ENCODE peak calls at places on chromosomes 13 and 19, in seven cellular contexts. H is upper lobe of right lung, R is astrocyte, Y is body of pancreas, Q is OCI-LY7, S is ascending aorta, G is breast epithelium. L is an unnamed sample. For H3K4me1, the result is how much of the 10 kb centered on the place peaks cover.

GRCh38 chr19:18596752-18597157 is 8.2 kb downstream of the REX1BD start:
- DNase-seq in H (peak), R (no peak), Y (peak), Q (no peak), S (no peak), G (no peak), L (peak)

GRCh38 chr13:111388851-111389500 is 68.5 kb downstream of the TEX29 start:
- DNase-seq in H (no peak), R (no peak), Y (no peak), Q (no peak), S (no peak), G (no peak), L (no peak)

GRCh38 chr13:40477623-40478608 is 188.5 kb downstream of the FOXO1 start:
- DNase-seq in H (no peak), R (peak), Y (peak), Q (peak), S (peak), G (no peak), L (no peak)

GRCh38 chr19:28915737-28916460 is 297.1 kb downstream of the UQCRFS1 start:
- DNase-seq in H (no peak), R (no peak), Y (no peak), Q (no peak), S (no peak), G (no peak), L (no peak)

GRCh38 chr19:10768936-10769335 is 51.1 kb downstream of the DNM2 start:
- DNase-seq in H (no peak), R (no peak), Y (no peak), Q (peak), S (no peak), G (no peak), L (no peak)

GRCh38 chr13:44003481-44003880 is 123.8 kb downstream of the LACC1 start:
- DNase-seq in H (no peak), R (no peak), Y (no peak), Q (no peak), S (no peak), G (no peak), L (no peak)

GRCh38 chr19:55585658-55586339 is 5.2 kb upstream of the ZNF579 start:
- DNase-seq in H (peak), R (peak), Y (peak), Q (peak), S (peak), G (peak), L (peak)

GRCh38 chr13:32642858-32643257 is 56.6 kb downstream of the PDS5B start:
- DNase-seq in H (no peak), R (no peak), Y (no peak), Q (no peak), S (no peak), G (no peak), L (no peak)

GRCh38 chr13:106102776-106103175 is 432.7 kb downstream of the EFNB2 start:
- DNase-seq in H (no peak), R (no peak), Y (no peak), Q (no peak), S (no peak), G (no peak), L (no peak)

GRCh38 chr13:113874579-113875428 is 10.9 kb upstream of the GAS6 start:
- DNase-seq in H (no peak), R (no peak), Y (no peak), Q (no peak), S (no peak), G (peak), L (no peak)

GRCh38 chr19:3470500-3471128 is 9.7 kb downstream of the SMIM24 start:
- DNase-seq in H (no peak), R (no peak), Y (no peak), Q (no peak), S (no peak), G (no peak), L (no peak)
- H3K4me1 ChIP-seq in H (under half), R (under half), Y (under half), Q (under half), S (under half), G (under half), L (under half)

GRCh38 chr13:61410266-61410665 is 5.4 kb downstream of the PCDH20 start:
- DNase-seq in H (no peak), R (no peak), Y (no peak), Q (no peak), S (no peak), G (no peak), L (no peak)
- H3K4me1 ChIP-seq in H (under half), R (under half), Y (under half), Q (under half), S (under half), G (under half), L (under half)

DNA sequence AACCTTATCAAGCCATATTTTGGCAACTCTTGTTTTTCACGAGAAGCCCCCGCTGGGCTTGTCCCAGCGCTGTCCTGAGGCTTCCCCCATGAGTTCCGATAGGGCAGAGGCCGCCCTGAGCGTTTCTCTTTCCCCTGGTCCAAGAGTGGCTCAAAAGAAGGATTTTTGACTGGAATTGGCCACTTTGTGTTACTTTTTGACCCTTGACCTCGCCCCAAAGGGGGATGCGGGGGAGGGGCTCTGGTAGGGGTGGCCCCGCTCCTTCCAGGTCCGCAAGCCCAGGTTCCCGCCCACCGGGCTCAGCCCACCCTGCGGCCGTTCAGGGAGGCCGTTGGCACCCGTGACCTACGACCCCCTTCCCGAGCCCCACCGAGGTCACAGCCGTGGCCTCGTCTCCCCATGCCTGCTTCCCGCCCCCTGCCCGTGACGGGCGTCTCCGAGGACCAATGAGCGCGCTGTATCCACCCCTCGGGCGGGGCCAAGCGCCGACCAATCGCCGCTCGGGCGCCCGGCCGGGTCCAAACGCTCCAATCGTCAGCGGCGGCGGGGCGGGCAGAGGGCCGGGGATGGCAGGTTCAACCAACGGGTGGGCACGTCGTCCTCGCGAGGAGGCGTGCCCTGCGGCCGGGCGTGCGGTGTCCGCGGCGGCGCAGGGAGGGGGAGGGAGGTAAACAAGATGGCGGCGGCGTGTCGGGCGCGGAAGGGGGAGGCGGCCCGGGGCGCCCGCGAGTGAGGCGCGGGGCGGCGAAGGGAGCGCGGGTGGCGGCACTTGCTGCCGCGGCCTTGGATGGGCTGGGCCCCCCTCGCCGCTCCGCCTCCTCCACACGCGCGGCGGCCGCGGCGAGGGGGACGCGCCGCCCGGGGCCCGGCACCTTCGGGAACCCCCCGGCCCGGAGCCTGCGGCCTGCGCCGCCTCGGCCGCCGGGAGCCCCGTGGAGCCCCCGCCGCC is at the start of gene STK11:
- DNase-seq in H (peak), R (peak), Y (peak), Q (peak), S (peak), G (peak), L (peak)
- H3K4me1 ChIP-seq in H (under half), R (under half), Y (under half), Q (under half), S (under half), G (under half), L (under half)

DNA sequence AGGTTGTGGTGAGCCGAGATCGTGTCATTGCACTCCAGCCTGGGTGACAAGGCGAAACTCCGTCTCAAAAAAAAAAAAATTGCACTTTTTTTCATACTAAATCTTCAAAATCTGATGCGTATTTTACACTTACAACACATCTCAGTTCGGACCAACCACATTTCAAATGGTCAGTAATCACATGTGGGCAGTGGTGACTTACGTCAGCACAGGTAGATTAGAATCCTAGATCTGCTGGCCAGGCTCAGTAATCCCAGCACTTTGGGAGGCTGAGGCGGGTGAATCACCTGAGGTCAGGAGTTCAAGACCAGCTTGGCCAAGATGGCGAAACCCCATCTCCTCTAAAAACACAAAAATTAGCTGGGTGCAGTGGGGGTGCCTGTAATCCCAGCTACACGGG is 1.6 kb upstream of the FARSA start:
- DNase-seq in H (no peak), R (no peak), Y (no peak), Q (no peak), S (no peak), G (no peak), L (no peak)
- H3K4me1 ChIP-seq in H (under half), R (under half), Y (under half), Q (half or more), S (under half), G (under half), L (under half)

DNA sequence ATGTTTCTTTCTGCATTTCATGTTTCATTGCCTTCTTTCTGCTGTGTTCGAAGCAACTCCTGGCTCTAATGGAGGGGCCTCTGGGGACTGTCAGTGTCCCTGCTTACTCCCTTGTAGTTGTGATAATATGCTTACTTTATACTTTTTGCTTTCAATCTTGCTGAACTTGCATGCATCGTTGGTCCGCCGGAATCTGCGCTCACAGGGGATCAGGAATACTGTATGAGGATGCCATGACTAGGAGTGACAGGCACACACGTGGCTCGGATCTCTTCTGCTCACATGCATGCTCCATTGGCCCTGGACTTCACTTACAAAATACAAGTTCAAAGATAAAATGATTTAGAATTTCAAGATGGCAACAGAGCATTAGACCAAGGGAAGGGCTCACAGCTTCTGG is 108.8 kb downstream of the SIPA1L3 start:
- DNase-seq in H (no peak), R (no peak), Y (no peak), Q (no peak), S (no peak), G (no peak), L (no peak)
- H3K4me1 ChIP-seq in H (under half), R (under half), Y (under half), Q (under half), S (under half), G (under half), L (under half)

DNA sequence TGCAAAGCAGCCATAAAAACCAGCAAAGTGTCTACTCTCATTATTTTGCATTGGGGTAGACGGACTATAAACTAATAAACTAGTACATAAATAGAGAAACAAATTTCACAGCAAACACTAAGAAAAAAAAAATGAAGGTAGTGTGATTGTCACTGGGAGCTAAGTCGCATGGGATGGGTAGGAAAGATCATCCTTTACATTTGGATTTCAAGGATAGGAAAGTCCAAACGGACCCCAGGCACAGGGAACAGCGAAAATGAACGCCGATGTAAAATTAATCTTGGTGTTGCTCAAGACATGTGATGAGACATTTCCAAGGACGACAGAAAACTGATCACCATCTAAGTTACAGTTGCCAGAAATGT is 690 bp upstream of the SGTA start:
- DNase-seq in H (no peak), R (no peak), Y (no peak), Q (no peak), S (no peak), G (no peak), L (no peak)
- H3K4me1 ChIP-seq in H (under half), R (under half), Y (under half), Q (half or more), S (under half), G (under half), L (under half)

DNA sequence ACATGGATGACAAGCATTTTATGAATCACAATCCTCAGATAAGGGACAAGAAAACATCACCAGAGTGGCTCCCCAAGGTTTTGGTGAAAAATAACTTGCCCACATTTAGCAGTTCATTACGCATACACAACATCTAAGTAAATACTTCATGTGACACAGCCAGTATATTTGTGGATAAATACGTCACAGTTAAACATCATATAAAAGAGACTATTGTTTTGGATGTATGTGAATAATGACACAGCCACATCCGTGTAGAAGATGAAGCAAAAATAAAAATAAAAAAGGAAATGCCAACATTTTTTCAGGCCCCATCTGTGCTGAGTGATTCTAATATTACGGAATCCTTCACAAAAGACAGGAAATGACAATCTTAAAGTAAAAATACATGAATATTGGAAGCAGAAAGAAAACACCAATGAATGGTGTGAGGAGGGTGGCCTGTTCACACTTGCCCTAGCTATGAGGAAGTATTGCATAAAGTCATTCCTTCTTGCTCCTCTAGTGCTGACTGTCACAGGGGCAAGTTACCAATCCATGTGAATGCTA is 457.1 kb downstream of the KLF12 start:
- DNase-seq in H (no peak), R (peak), Y (no peak), Q (no peak), S (no peak), G (no peak), L (no peak)
- H3K4me1 ChIP-seq in H (under half), R (under half), Y (under half), Q (under half), S (under half), G (under half), L (under half)

DNA sequence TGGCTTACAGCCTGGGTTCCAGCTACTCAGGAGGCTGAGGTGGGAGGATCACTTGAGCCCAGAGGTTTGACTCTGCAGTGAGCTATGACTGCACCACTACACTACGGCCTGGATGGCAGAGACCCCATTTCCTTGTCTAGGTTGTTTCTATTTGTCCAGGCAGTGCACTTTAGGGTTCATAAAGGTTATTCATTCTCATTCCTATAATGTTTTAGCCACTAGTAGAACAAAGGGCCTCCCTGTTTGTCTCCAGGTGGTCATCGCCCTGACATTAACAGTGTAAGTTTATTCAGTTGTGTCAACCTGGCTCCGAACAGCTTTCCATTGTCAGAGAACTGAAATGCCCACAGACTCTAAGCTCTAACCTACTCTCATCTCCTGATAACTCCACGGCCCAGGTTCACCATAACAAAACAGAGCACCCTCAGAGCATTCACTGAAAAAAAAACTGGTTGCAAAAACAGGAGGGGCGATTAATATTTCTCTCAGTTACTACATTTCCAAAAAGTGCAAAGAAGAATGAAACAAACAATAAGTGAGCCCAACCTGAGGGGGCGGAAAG is 37.1 kb downstream of the SMAD9 start:
- DNase-seq in H (no peak), R (no peak), Y (no peak), Q (no peak), S (no peak), G (no peak), L (no peak)
- H3K4me1 ChIP-seq in H (under half), R (under half), Y (under half), Q (under half), S (under half), G (under half), L (under half)

DNA sequence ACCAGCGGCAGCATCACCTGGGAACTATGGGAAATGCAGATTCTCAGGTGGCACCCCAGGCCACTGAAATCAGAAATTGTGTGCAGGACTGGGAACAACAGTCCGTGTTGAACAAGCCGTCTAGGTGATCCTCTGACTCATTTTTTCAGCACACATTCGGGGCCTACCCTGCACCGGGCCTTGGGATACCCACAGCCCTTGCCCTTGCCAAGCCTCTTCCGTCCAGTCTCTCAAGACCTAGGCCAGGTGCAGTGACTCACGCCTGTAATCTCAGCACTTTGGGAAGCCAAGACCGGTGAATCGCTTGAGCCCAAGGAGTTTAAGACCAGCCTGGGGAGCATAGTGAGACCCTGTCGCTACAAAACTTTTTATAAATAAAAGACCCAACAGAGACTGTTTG is 18.3 kb downstream of the TGFB1 start:
- DNase-seq in H (no peak), R (no peak), Y (no peak), Q (no peak), S (no peak), G (no peak), L (no peak)
- H3K4me1 ChIP-seq in H (under half), R (under half), Y (under half), Q (under half), S (under half), G (under half), L (under half)

GRCh38 chr13:46668302-46668720 is 115.3 kb downstream of the LRCH1 start:
- DNase-seq in H (no peak), R (peak), Y (no peak), Q (peak), S (no peak), G (no peak), L (no peak)
- H3K4me1 ChIP-seq in H (under half), R (under half), Y (under half), Q (half or more), S (under half), G (under half), L (under half)

L was measured in BE2C.